ENCODE peak calls at places on chromosomes 11 and 22, in five cellular contexts. One of them, this sample, is unnamed.

GRCh38 chr11:76609736-76610370 is 60.7 kb downstream of the LRRC32 start:
- DNase-seq in substantia nigra: no peak
- DNase-seq in NCI-H1417 treated with DMSO at 0.1 percent for 48 hours: no peak
- DNase-seq in stimulated activated CD4-positive, alpha-beta T cell treated with anti-CD3 and anti-CD28 coated beads, Interleukin-15, amount 100 ng/mL, for 48 hours: no peak
- DNase-seq in EL: no peak
- DNase-seq in this sample: no peak

GRCh38 chr22:20507253-20508066 is at the start of gene MED15:
- DNase-seq in substantia nigra: peak
- DNase-seq in NCI-H1417 treated with DMSO at 0.1 percent for 48 hours: peak
- DNase-seq in stimulated activated CD4-positive, alpha-beta T cell treated with anti-CD3 and anti-CD28 coated beads, Interleukin-15, amount 100 ng/mL, for 48 hours: peak
- DNase-seq in EL: peak
- DNase-seq in this sample: no peak

GRCh38 chr11:40178470-40178869 is 1281.0 kb downstream of the LRRC4C start:
- DNase-seq in substantia nigra: no peak
- DNase-seq in NCI-H1417 treated with DMSO at 0.1 percent for 48 hours: no peak
- DNase-seq in stimulated activated CD4-positive, alpha-beta T cell treated with anti-CD3 and anti-CD28 coated beads, Interleukin-15, amount 100 ng/mL, for 48 hours: no peak
- DNase-seq in EL: no peak
- DNase-seq in this sample: no peak

GRCh38 chr22:45804986-45805325 is 133.3 kb downstream of the ATXN10 start:
- DNase-seq in substantia nigra: no peak
- DNase-seq in NCI-H1417 treated with DMSO at 0.1 percent for 48 hours: no peak
- DNase-seq in stimulated activated CD4-positive, alpha-beta T cell treated with anti-CD3 and anti-CD28 coated beads, Interleukin-15, amount 100 ng/mL, for 48 hours: no peak
- DNase-seq in EL: peak
- DNase-seq in this sample: peak

GRCh38 chr11:11545285-11546275 is 76.2 kb downstream of the GALNT18 start:
- DNase-seq in substantia nigra: no peak
- DNase-seq in NCI-H1417 treated with DMSO at 0.1 percent for 48 hours: no peak
- DNase-seq in stimulated activated CD4-positive, alpha-beta T cell treated with anti-CD3 and anti-CD28 coated beads, Interleukin-15, amount 100 ng/mL, for 48 hours: no peak
- DNase-seq in EL: no peak
- DNase-seq in this sample: no peak

GRCh38 chr11:57598831-57599155 is 1.3 kb downstream of the SERPING1 start:
- DNase-seq in substantia nigra: no peak
- DNase-seq in NCI-H1417 treated with DMSO at 0.1 percent for 48 hours: no peak
- DNase-seq in stimulated activated CD4-positive, alpha-beta T cell treated with anti-CD3 and anti-CD28 coated beads, Interleukin-15, amount 100 ng/mL, for 48 hours: no peak
- DNase-seq in EL: peak
- DNase-seq in this sample: no peak

GRCh38 chr11:72378704-72379383 is 55.5 kb downstream of the CLPB start:
- DNase-seq in substantia nigra: peak
- DNase-seq in NCI-H1417 treated with DMSO at 0.1 percent for 48 hours: no peak
- DNase-seq in stimulated activated CD4-positive, alpha-beta T cell treated with anti-CD3 and anti-CD28 coated beads, Interleukin-15, amount 100 ng/mL, for 48 hours: no peak
- DNase-seq in EL: no peak
- DNase-seq in this sample: no peak

GRCh38 chr11:64675417-64676252 is 47.4 kb downstream of the NRXN2 start:
- DNase-seq in substantia nigra: peak
- DNase-seq in NCI-H1417 treated with DMSO at 0.1 percent for 48 hours: no peak
- DNase-seq in stimulated activated CD4-positive, alpha-beta T cell treated with anti-CD3 and anti-CD28 coated beads, Interleukin-15, amount 100 ng/mL, for 48 hours: no peak
- DNase-seq in EL: peak
- DNase-seq in this sample: no peak

GRCh38 chr11:86449993-86450629 is 75.4 kb downstream of the CCDC81 start:
- DNase-seq in substantia nigra: no peak
- DNase-seq in NCI-H1417 treated with DMSO at 0.1 percent for 48 hours: no peak
- DNase-seq in stimulated activated CD4-positive, alpha-beta T cell treated with anti-CD3 and anti-CD28 coated beads, Interleukin-15, amount 100 ng/mL, for 48 hours: no peak
- DNase-seq in EL: no peak
- DNase-seq in this sample: no peak

GRCh38 chr22:50694766-50695420 is 22.3 kb downstream of the SHANK3 start:
- DNase-seq in substantia nigra: no peak
- DNase-seq in NCI-H1417 treated with DMSO at 0.1 percent for 48 hours: no peak
- DNase-seq in stimulated activated CD4-positive, alpha-beta T cell treated with anti-CD3 and anti-CD28 coated beads, Interleukin-15, amount 100 ng/mL, for 48 hours: no peak
- DNase-seq in EL: no peak
- DNase-seq in this sample: no peak

GRCh38 chr22:27843441-27843840 is 41.9 kb upstream of the MN1 start:
- DNase-seq in substantia nigra: no peak
- DNase-seq in NCI-H1417 treated with DMSO at 0.1 percent for 48 hours: no peak
- DNase-seq in stimulated activated CD4-positive, alpha-beta T cell treated with anti-CD3 and anti-CD28 coated beads, Interleukin-15, amount 100 ng/mL, for 48 hours: no peak
- DNase-seq in EL: no peak
- DNase-seq in this sample: no peak

GRCh38 chr11:18490736-18491485 is 35.3 kb downstream of the LDHAL6A start:
- DNase-seq in substantia nigra: no peak
- DNase-seq in NCI-H1417 treated with DMSO at 0.1 percent for 48 hours: no peak
- DNase-seq in stimulated activated CD4-positive, alpha-beta T cell treated with anti-CD3 and anti-CD28 coated beads, Interleukin-15, amount 100 ng/mL, for 48 hours: no peak
- DNase-seq in EL: no peak
- DNase-seq in this sample: no peak

GRCh38 chr22:32649515-32650200 is 151.8 kb upstream of the TIMP3 start:
- DNase-seq in substantia nigra: no peak
- DNase-seq in NCI-H1417 treated with DMSO at 0.1 percent for 48 hours: no peak
- DNase-seq in stimulated activated CD4-positive, alpha-beta T cell treated with anti-CD3 and anti-CD28 coated beads, Interleukin-15, amount 100 ng/mL, for 48 hours: no peak
- DNase-seq in EL: peak
- DNase-seq in this sample: no peak

GRCh38 chr11:13924801-13925327 is 37.7 kb upstream of the SPON1 start:
- DNase-seq in substantia nigra: no peak
- DNase-seq in NCI-H1417 treated with DMSO at 0.1 percent for 48 hours: no peak
- DNase-seq in stimulated activated CD4-positive, alpha-beta T cell treated with anti-CD3 and anti-CD28 coated beads, Interleukin-15, amount 100 ng/mL, for 48 hours: no peak
- DNase-seq in EL: no peak
- DNase-seq in this sample: no peak

GRCh38 chr22:41576877-41577276 is 12.8 kb downstream of the PMM1 start:
- DNase-seq in substantia nigra: peak
- DNase-seq in NCI-H1417 treated with DMSO at 0.1 percent for 48 hours: no peak
- DNase-seq in stimulated activated CD4-positive, alpha-beta T cell treated with anti-CD3 and anti-CD28 coated beads, Interleukin-15, amount 100 ng/mL, for 48 hours: no peak
- DNase-seq in EL: peak
- DNase-seq in this sample: no peak

GRCh38 chr22:29650370-29650769 is 46.9 kb downstream of the NF2 start:
- DNase-seq in substantia nigra: no peak
- DNase-seq in NCI-H1417 treated with DMSO at 0.1 percent for 48 hours: no peak
- DNase-seq in stimulated activated CD4-positive, alpha-beta T cell treated with anti-CD3 and anti-CD28 coated beads, Interleukin-15, amount 100 ng/mL, for 48 hours: no peak
- DNase-seq in EL: no peak
- DNase-seq in this sample: no peak

GRCh38 chr11:63917685-63918523 is 940 bp upstream of the RCOR2 start:
- DNase-seq in substantia nigra: peak
- DNase-seq in NCI-H1417 treated with DMSO at 0.1 percent for 48 hours: peak
- DNase-seq in stimulated activated CD4-positive, alpha-beta T cell treated with anti-CD3 and anti-CD28 coated beads, Interleukin-15, amount 100 ng/mL, for 48 hours: peak
- DNase-seq in EL: peak
- DNase-seq in this sample: no peak

GRCh38 chr22:36860821-36861659 is at the start of gene NCF4:
- DNase-seq in substantia nigra: peak
- DNase-seq in NCI-H1417 treated with DMSO at 0.1 percent for 48 hours: no peak
- DNase-seq in stimulated activated CD4-positive, alpha-beta T cell treated with anti-CD3 and anti-CD28 coated beads, Interleukin-15, amount 100 ng/mL, for 48 hours: peak
- DNase-seq in EL: no peak
- DNase-seq in this sample: no peak

GRCh38 chr11:119373917-119374631 is 7.4 kb downstream of the USP2 start:
- DNase-seq in substantia nigra: peak
- DNase-seq in NCI-H1417 treated with DMSO at 0.1 percent for 48 hours: peak
- DNase-seq in stimulated activated CD4-positive, alpha-beta T cell treated with anti-CD3 and anti-CD28 coated beads, Interleukin-15, amount 100 ng/mL, for 48 hours: peak
- DNase-seq in EL: peak
- DNase-seq in this sample: peak

GRCh38 chr11:131581006-131581405 is 210.6 kb downstream of the NTM start:
- DNase-seq in substantia nigra: no peak
- DNase-seq in NCI-H1417 treated with DMSO at 0.1 percent for 48 hours: no peak
- DNase-seq in stimulated activated CD4-positive, alpha-beta T cell treated with anti-CD3 and anti-CD28 coated beads, Interleukin-15, amount 100 ng/mL, for 48 hours: no peak
- DNase-seq in EL: no peak
- DNase-seq in this sample: no peak

GRCh38 chr11:44578279-44578678 is 12.8 kb downstream of the CD82 start:
- DNase-seq in substantia nigra: no peak
- DNase-seq in NCI-H1417 treated with DMSO at 0.1 percent for 48 hours: no peak
- DNase-seq in stimulated activated CD4-positive, alpha-beta T cell treated with anti-CD3 and anti-CD28 coated beads, Interleukin-15, amount 100 ng/mL, for 48 hours: no peak
- DNase-seq in EL: no peak
- DNase-seq in this sample: no peak

GRCh38 chr11:101321222-101321621 is 191.6 kb upstream of the PGR start:
- DNase-seq in substantia nigra: no peak
- DNase-seq in NCI-H1417 treated with DMSO at 0.1 percent for 48 hours: no peak
- DNase-seq in stimulated activated CD4-positive, alpha-beta T cell treated with anti-CD3 and anti-CD28 coated beads, Interleukin-15, amount 100 ng/mL, for 48 hours: no peak
- DNase-seq in EL: peak
- DNase-seq in this sample: no peak

GRCh38 chr11:6440906-6441358 is at the start of gene HPX:
- DNase-seq in substantia nigra: no peak
- DNase-seq in NCI-H1417 treated with DMSO at 0.1 percent for 48 hours: no peak
- DNase-seq in stimulated activated CD4-positive, alpha-beta T cell treated with anti-CD3 and anti-CD28 coated beads, Interleukin-15, amount 100 ng/mL, for 48 hours: no peak
- DNase-seq in EL: no peak
- DNase-seq in this sample: no peak

GRCh38 chr11:131980878-131981668 is 610.7 kb downstream of the NTM start:
- DNase-seq in substantia nigra: no peak
- DNase-seq in NCI-H1417 treated with DMSO at 0.1 percent for 48 hours: no peak
- DNase-seq in stimulated activated CD4-positive, alpha-beta T cell treated with anti-CD3 and anti-CD28 coated beads, Interleukin-15, amount 100 ng/mL, for 48 hours: no peak
- DNase-seq in EL: peak
- DNase-seq in this sample: no peak

GRCh38 chr22:38871360-38872171 is 450 bp downstream of the CBX6 start:
- DNase-seq in substantia nigra: no peak
- DNase-seq in NCI-H1417 treated with DMSO at 0.1 percent for 48 hours: no peak
- DNase-seq in stimulated activated CD4-positive, alpha-beta T cell treated with anti-CD3 and anti-CD28 coated beads, Interleukin-15, amount 100 ng/mL, for 48 hours: no peak
- DNase-seq in EL: peak
- DNase-seq in this sample: no peak

GRCh38 chr11:35073691-35074382 is 65.1 kb upstream of the CD44 start:
- DNase-seq in substantia nigra: no peak
- DNase-seq in NCI-H1417 treated with DMSO at 0.1 percent for 48 hours: no peak
- DNase-seq in stimulated activated CD4-positive, alpha-beta T cell treated with anti-CD3 and anti-CD28 coated beads, Interleukin-15, amount 100 ng/mL, for 48 hours: no peak
- DNase-seq in EL: peak
- DNase-seq in this sample: no peak

GRCh38 chr11:46120361-46120710 is 918 bp downstream of the PHF21A start:
- DNase-seq in substantia nigra: no peak
- DNase-seq in NCI-H1417 treated with DMSO at 0.1 percent for 48 hours: no peak
- DNase-seq in stimulated activated CD4-positive, alpha-beta T cell treated with anti-CD3 and anti-CD28 coated beads, Interleukin-15, amount 100 ng/mL, for 48 hours: no peak
- DNase-seq in EL: no peak
- DNase-seq in this sample: no peak

GRCh38 chr11:5809905-5810792 is 1.4 kb downstream of the OR52N2 start:
- DNase-seq in substantia nigra: no peak
- DNase-seq in NCI-H1417 treated with DMSO at 0.1 percent for 48 hours: no peak
- DNase-seq in stimulated activated CD4-positive, alpha-beta T cell treated with anti-CD3 and anti-CD28 coated beads, Interleukin-15, amount 100 ng/mL, for 48 hours: no peak
- DNase-seq in EL: no peak
- DNase-seq in this sample: no peak

GRCh38 chr22:37154925-37155712 is 5.4 kb upstream of the IL2RB start:
- DNase-seq in substantia nigra: no peak
- DNase-seq in NCI-H1417 treated with DMSO at 0.1 percent for 48 hours: no peak
- DNase-seq in stimulated activated CD4-positive, alpha-beta T cell treated with anti-CD3 and anti-CD28 coated beads, Interleukin-15, amount 100 ng/mL, for 48 hours: no peak
- DNase-seq in EL: peak
- DNase-seq in this sample: no peak

GRCh38 chr11:88310246-88310645 is 27.3 kb downstream of the CTSC start:
- DNase-seq in substantia nigra: no peak
- DNase-seq in NCI-H1417 treated with DMSO at 0.1 percent for 48 hours: no peak
- DNase-seq in stimulated activated CD4-positive, alpha-beta T cell treated with anti-CD3 and anti-CD28 coated beads, Interleukin-15, amount 100 ng/mL, for 48 hours: no peak
- DNase-seq in EL: peak
- DNase-seq in this sample: no peak

GRCh38 chr11:45885274-45885920 is at the start of gene MAPK8IP1:
- DNase-seq in substantia nigra: peak
- DNase-seq in NCI-H1417 treated with DMSO at 0.1 percent for 48 hours: no peak
- DNase-seq in stimulated activated CD4-positive, alpha-beta T cell treated with anti-CD3 and anti-CD28 coated beads, Interleukin-15, amount 100 ng/mL, for 48 hours: no peak
- DNase-seq in EL: peak
- DNase-seq in this sample: no peak

GRCh38 chr22:42327462-42328129 is 57.1 kb upstream of the TCF20 start:
- DNase-seq in substantia nigra: no peak
- DNase-seq in NCI-H1417 treated with DMSO at 0.1 percent for 48 hours: no peak
- DNase-seq in stimulated activated CD4-positive, alpha-beta T cell treated with anti-CD3 and anti-CD28 coated beads, Interleukin-15, amount 100 ng/mL, for 48 hours: no peak
- DNase-seq in EL: no peak
- DNase-seq in this sample: no peak

GRCh38 chr22:38239101-38239761 is 33.6 kb downstream of the TMEM184B start:
- DNase-seq in substantia nigra: peak
- DNase-seq in NCI-H1417 treated with DMSO at 0.1 percent for 48 hours: no peak
- DNase-seq in stimulated activated CD4-positive, alpha-beta T cell treated with anti-CD3 and anti-CD28 coated beads, Interleukin-15, amount 100 ng/mL, for 48 hours: no peak
- DNase-seq in EL: peak
- DNase-seq in this sample: no peak

GRCh38 chr11:70205049-70205725 is 2.1 kb downstream of the FADD start:
- DNase-seq in substantia nigra: no peak
- DNase-seq in NCI-H1417 treated with DMSO at 0.1 percent for 48 hours: no peak
- DNase-seq in stimulated activated CD4-positive, alpha-beta T cell treated with anti-CD3 and anti-CD28 coated beads, Interleukin-15, amount 100 ng/mL, for 48 hours: no peak
- DNase-seq in EL: peak
- DNase-seq in this sample: no peak

GRCh38 chr11:75523189-75523588 is 2.6 kb downstream of the GDPD5 start:
- DNase-seq in substantia nigra: no peak
- DNase-seq in NCI-H1417 treated with DMSO at 0.1 percent for 48 hours: no peak
- DNase-seq in stimulated activated CD4-positive, alpha-beta T cell treated with anti-CD3 and anti-CD28 coated beads, Interleukin-15, amount 100 ng/mL, for 48 hours: no peak
- DNase-seq in EL: no peak
- DNase-seq in this sample: no peak

GRCh38 chr22:32518848-32519247 is 44.2 kb downstream of the FBXO7 start:
- DNase-seq in substantia nigra: no peak
- DNase-seq in NCI-H1417 treated with DMSO at 0.1 percent for 48 hours: no peak
- DNase-seq in stimulated activated CD4-positive, alpha-beta T cell treated with anti-CD3 and anti-CD28 coated beads, Interleukin-15, amount 100 ng/mL, for 48 hours: no peak
- DNase-seq in EL: no peak
- DNase-seq in this sample: no peak

GRCh38 chr22:17257091-17257490 is 37.9 kb upstream of the ADA2 start:
- DNase-seq in substantia nigra: no peak
- DNase-seq in NCI-H1417 treated with DMSO at 0.1 percent for 48 hours: no peak
- DNase-seq in stimulated activated CD4-positive, alpha-beta T cell treated with anti-CD3 and anti-CD28 coated beads, Interleukin-15, amount 100 ng/mL, for 48 hours: no peak
- DNase-seq in EL: no peak
- DNase-seq in this sample: no peak

GRCh38 chr22:44758354-44758969 is 6.1 kb downstream of the ARHGAP8 start:
- DNase-seq in substantia nigra: no peak
- DNase-seq in NCI-H1417 treated with DMSO at 0.1 percent for 48 hours: no peak
- DNase-seq in stimulated activated CD4-positive, alpha-beta T cell treated with anti-CD3 and anti-CD28 coated beads, Interleukin-15, amount 100 ng/mL, for 48 hours: no peak
- DNase-seq in EL: peak
- DNase-seq in this sample: no peak

GRCh38 chr11:116835791-116836647 is 1.4 kb downstream of the APOA1 start:
- DNase-seq in substantia nigra: peak
- DNase-seq in NCI-H1417 treated with DMSO at 0.1 percent for 48 hours: peak
- DNase-seq in stimulated activated CD4-positive, alpha-beta T cell treated with anti-CD3 and anti-CD28 coated beads, Interleukin-15, amount 100 ng/mL, for 48 hours: peak
- DNase-seq in EL: peak
- DNase-seq in this sample: peak

This sample was measured in glomerular endothelial cell.